ENCODE peak calls at places on chromosomes 6 and 20, in six cellular contexts. L is fibroblast of lung, G is cardiac muscle cell, M is tibial artery, K is lung, Y is PC-3. A is an unnamed sample.

GRCh38 chr20:21808863-21809664 is 103.6 kb downstream of the PAX1 start:
- DNase-seq in L (no peak), G (no peak), M (no peak), K (no peak), Y (peak; percentile 6), A (no peak)

GRCh38 chr20:11338506-11339306 is 579.0 kb upstream of the BTBD3 start:
- DNase-seq in L (no peak), G (peak; percentile 60), M (no peak), K (no peak), Y (no peak), A (peak; percentile 66)

GRCh38 chr6:13687917-13688351 is 23.7 kb downstream of the RANBP9 start:
- DNase-seq in L (no peak), G (no peak), M (no peak), K (no peak), Y (no peak), A (no peak)

GRCh38 chr6:14671261-14671681 is 553.7 kb downstream of the CD83 start:
- DNase-seq in L (peak; percentile 81), G (peak; percentile 94), M (no peak), K (no peak), Y (peak; percentile 63), A (no peak)

GRCh38 chr20:9551808-9552550 is 37.6 kb downstream of the LAMP5 start:
- DNase-seq in L (no peak), G (no peak), M (no peak), K (no peak), Y (peak; percentile 24), A (no peak)

GRCh38 chr20:38231786-38232130 is 28.8 kb downstream of the KIAA1755 start:
- DNase-seq in L (peak; percentile 45), G (peak; percentile 78), M (no peak), K (no peak), Y (no peak), A (peak; percentile 72)

GRCh38 chr6:152897807-152898399 is 84.9 kb downstream of the FBXO5 start:
- DNase-seq in L (peak; percentile 41), G (peak; percentile 64), M (peak; percentile 70), K (peak; percentile 60), Y (peak; percentile 75), A (peak; percentile 60)

GRCh38 chr6:87139236-87139635 is 16.1 kb upstream of the ZNF292 start:
- DNase-seq in L (peak; percentile 73), G (peak; percentile 61), M (no peak), K (no peak), Y (peak; percentile 66), A (peak; percentile 41)

GRCh38 chr20:4242376-4242775 is 227.0 kb upstream of the RNF24 start:
- DNase-seq in L (no peak), G (no peak), M (no peak), K (no peak), Y (no peak), A (no peak)

GRCh38 chr6:138772596-138773176 is 883 bp upstream of the CCDC28A start:
- DNase-seq in L (no peak), G (no peak), M (no peak), K (no peak), Y (no peak), A (no peak)

GRCh38 chr6:164856138-164856537 is 453.3 kb downstream of the C6orf118 start:
- DNase-seq in L (no peak), G (no peak), M (no peak), K (no peak), Y (no peak), A (no peak)

GRCh38 chr6:14250573-14250972 is 133.0 kb downstream of the CD83 start:
- DNase-seq in L (no peak), G (no peak), M (no peak), K (no peak), Y (no peak), A (no peak)

GRCh38 chr20:44206132-44206531 is 4.4 kb downstream of the OSER1 start:
- DNase-seq in L (no peak), G (no peak), M (no peak), K (no peak), Y (no peak), A (no peak)

GRCh38 chr6:170437719-170438401 is 115.2 kb downstream of the PSMB1 start:
- DNase-seq in L (no peak), G (no peak), M (peak; percentile 19), K (no peak), Y (no peak), A (no peak)

GRCh38 chr6:99614430-99615161 is 8.0 kb downstream of the PRDM13 start:
- DNase-seq in L (no peak), G (no peak), M (no peak), K (no peak), Y (no peak), A (no peak)

GRCh38 chr6:90253631-90254030 is 43.0 kb downstream of the BACH2 start:
- DNase-seq in L (peak; percentile 55), G (no peak), M (no peak), K (no peak), Y (peak; percentile 15), A (no peak)

GRCh38 chr20:25259788-25260254 is 11.9 kb downstream of the PYGB start:
- DNase-seq in L (no peak), G (no peak), M (no peak), K (no peak), Y (no peak), A (no peak)

GRCh38 chr6:128519931-128520435 is 416 bp downstream of the PTPRK start:
- DNase-seq in L (no peak), G (peak; percentile 77), M (peak; percentile 80), K (peak; percentile 64), Y (no peak), A (no peak)

GRCh38 chr20:22575087-22575721 is 9.2 kb downstream of the FOXA2 start:
- DNase-seq in L (no peak), G (no peak), M (no peak), K (no peak), Y (peak; percentile 59), A (no peak)

GRCh38 chr6:32439708-32440214 is at the start of gene HLA-DRA:
- DNase-seq in L (peak; percentile 48), G (peak; percentile 58), M (no peak), K (peak; percentile 62), Y (peak; percentile 79), A (peak; percentile 39)

GRCh38 chr6:112781236-112781635 is 434.1 kb downstream of the RFPL4B start:
- DNase-seq in L (peak; percentile 37), G (peak; percentile 58), M (no peak), K (no peak), Y (peak; percentile 17), A (peak; percentile 57)

GRCh38 chr6:118648866-118649554 is 2.4 kb downstream of the CEP85L start:
- DNase-seq in L (peak; percentile 60), G (no peak), M (no peak), K (no peak), Y (no peak), A (no peak)

GRCh38 chr6:118650500-118651281 is 700 bp downstream of the CEP85L start:
- DNase-seq in L (peak; percentile 58), G (peak; percentile 55), M (peak; percentile 73), K (peak; percentile 35), Y (peak; percentile 34), A (peak; percentile 34)

GRCh38 chr6:118651282-118652050 is at the start of gene CEP85L:
- DNase-seq in L (peak; percentile 88), G (peak; percentile 94), M (peak; percentile 94), K (peak; percentile 89), Y (peak; percentile 82), A (peak; percentile 77)

GRCh38 chr6:118649918-118650499 is 1.4 kb downstream of the CEP85L start:
- DNase-seq in L (no peak), G (peak; percentile 10), M (no peak), K (no peak), Y (no peak), A (no peak)

DNA sequence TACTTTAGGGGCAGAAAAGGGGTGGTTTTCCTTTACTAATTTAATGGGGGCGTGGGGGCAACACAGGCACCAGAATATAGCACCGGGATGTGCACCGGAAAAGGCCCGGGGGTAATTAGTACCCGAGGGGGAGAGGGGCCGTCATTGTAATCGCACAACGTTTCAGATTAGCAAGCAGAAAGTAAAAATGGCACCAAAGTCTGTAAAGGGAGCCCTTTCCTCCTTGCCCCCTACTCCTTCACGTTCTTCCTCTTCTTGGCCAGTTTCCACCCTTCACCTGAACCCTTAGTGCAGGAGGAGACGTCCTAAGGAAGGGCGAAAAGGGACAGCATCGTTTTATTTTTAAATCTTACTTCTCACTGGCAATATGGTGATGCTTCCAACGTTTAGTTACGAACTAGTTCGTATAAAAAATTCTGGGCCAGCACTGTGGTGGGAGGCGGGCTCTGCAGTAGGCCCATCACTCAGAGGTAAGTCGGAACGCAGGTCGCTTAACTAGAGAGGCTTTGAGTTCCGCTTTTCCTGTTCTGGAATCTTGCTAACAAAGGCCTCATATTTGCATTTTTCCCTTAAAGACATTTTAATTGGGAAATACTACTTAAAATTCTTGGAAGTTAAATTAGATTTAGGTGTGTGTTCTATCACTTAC is 784 bp upstream of the CEP85L start:
- DNase-seq in L (no peak), G (no peak), M (no peak), K (no peak), Y (no peak), A (no peak)
- H3K27ac ChIP-seq in L (peak overlapping the region; percentile 75), G (peak overlapping the region; percentile 96), M (peak overlapping the region; percentile 95), K (no peak overlapping the region), Y (no peak overlapping the region), A (no peak overlapping the region)

GRCh38 chr6:102355578-102355977 is 962.1 kb downstream of the GRIK2 start:
- DNase-seq in L (no peak), G (no peak), M (no peak), K (no peak), Y (no peak), A (no peak)
- H3K4me3 ChIP-seq in L (no peak overlapping the region), G (no peak overlapping the region), M (no peak overlapping the region), K (no peak overlapping the region), Y (no peak overlapping the region), A (no peak overlapping the region)

DNA sequence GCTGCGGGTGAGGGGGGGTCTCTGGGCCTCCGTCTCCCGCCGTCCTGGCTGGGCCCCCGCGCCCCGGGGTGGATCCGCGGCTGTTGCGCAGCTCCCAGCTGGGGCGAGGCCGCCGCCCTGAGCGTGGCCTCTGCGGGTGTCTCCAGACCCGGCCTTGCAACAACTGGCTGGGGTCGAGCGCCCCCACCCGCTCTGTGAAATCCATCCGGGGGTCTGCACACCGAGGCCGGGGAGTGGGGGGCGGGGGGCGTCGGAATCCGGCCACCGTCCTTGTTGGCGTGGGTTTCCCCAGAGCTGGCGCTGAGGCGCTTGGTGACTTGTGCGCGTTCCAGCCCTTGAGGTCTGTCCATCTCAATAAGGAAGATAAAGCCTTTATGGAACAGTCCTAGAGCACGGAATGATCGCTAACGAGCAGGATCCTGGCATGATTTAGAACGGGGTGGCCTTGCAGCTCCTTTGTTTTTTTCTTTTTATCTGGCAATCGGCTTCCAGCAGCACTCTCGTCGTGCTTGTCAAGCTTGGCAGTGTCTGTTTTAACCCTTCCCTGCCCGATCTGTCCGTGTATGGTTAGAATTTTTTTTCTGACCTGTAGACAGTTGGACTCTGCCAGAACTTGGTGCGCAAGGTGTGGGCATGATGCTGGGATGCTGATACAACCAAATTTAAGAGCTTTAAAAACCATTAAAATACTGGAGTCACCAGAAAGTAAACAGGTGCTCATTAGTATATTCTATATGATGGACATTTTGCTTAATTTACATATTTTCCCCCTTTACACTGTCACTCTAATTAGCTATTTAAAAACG is 675 bp downstream of the DSTN start:
- DNase-seq in L (peak; percentile 53), G (peak; percentile 55), M (peak; percentile 80), K (peak; percentile 46), Y (peak; percentile 49), A (no peak)
- TF ChIP-seq CTCF in L (no peak), G (peak; percentile 8), M (peak; percentile 10), K (no peak), Y (peak; percentile 32), A (no peak)

GRCh38 chr6:127385668-127386385 is 42.4 kb upstream of the ECHDC1 start:
- DNase-seq in L (peak; percentile 11), G (no peak), M (no peak), K (no peak), Y (no peak), A (no peak)

GRCh38 chr6:127392301-127392700 is 48.9 kb upstream of the ECHDC1 start:
- DNase-seq in L (no peak), G (no peak), M (no peak), K (no peak), Y (no peak), A (no peak)

GRCh38 chr6:127389706-127390105 is 46.3 kb upstream of the ECHDC1 start:
- DNase-seq in L (no peak), G (no peak), M (no peak), K (no peak), Y (no peak), A (no peak)

GRCh38 chr6:127391019-127391974 is 47.9 kb upstream of the ECHDC1 start:
- DNase-seq in L (no peak), G (no peak), M (no peak), K (no peak), Y (no peak), A (no peak)
- H3K27ac ChIP-seq in L (no peak overlapping the region), G (no peak overlapping the region), M (peak overlapping the region; percentile 19), K (no peak overlapping the region), Y (no peak overlapping the region), A (no peak overlapping the region)

A was measured in brain microvascular endothelial cell.